ENCODE peak calls at places on chromosomes 6 and 20, in five cellular contexts. Z is activated CD4-positive, alpha-beta T cell treated with anti-CD3 and anti-CD28 coated beads, Interleukin-2, amount 50 U/mL, for 1 hour; K is activated naive CD4-positive, alpha-beta T cell; O is iPS-NIHi11; I is Caki2. S is an unnamed sample.
A peak's percentile ranks its signal among the peaks of the same experiment; 100 is the strongest.

GRCh38 chr20:36793294-36794115 is 19.9 kb upstream of the DSN1 start:
- DNase-seq in Z (no peak), K (no peak), O (no peak), I (no peak), S (no peak)

GRCh38 chr6:127547909-127548649 is 28.9 kb upstream of the C6orf58 start:
- DNase-seq in Z (no peak), K (no peak), O (no peak), I (peak; percentile 22), S (no peak)

GRCh38 chr6:61192610-61193009 is 1093.4 kb downstream of the KHDRBS2 start:
- DNase-seq in Z (no peak), K (no peak), O (no peak), I (no peak), S (no peak)

GRCh38 chr6:89487864-89488263 is 54.9 kb downstream of the ANKRD6 start:
- DNase-seq in Z (no peak), K (no peak), O (no peak), I (no peak), S (no peak)

GRCh38 chr20:41177636-41178035 is 40.3 kb downstream of the PLCG1 start:
- DNase-seq in Z (no peak), K (no peak), O (no peak), I (no peak), S (peak; percentile 32)

GRCh38 chr6:161660666-161661571 is 387.1 kb upstream of the AGPAT4 start:
- DNase-seq in Z (no peak), K (no peak), O (no peak), I (no peak), S (no peak)

GRCh38 chr20:63101781-63102719 is 95.3 kb upstream of the BHLHE23 start:
- DNase-seq in Z (peak; percentile 55), K (peak; percentile 34), O (peak; percentile 67), I (peak; percentile 58), S (peak; percentile 39)

GRCh38 chr6:30725713-30726505 is 5.8 kb downstream of the TUBB start:
- DNase-seq in Z (no peak), K (no peak), O (no peak), I (no peak), S (peak; percentile 66)

GRCh38 chr6:144659735-144660246 is 374.7 kb downstream of the UTRN start:
- DNase-seq in Z (no peak), K (no peak), O (no peak), I (no peak), S (peak; percentile 20)

GRCh38 chr20:32456869-32457421 is 98.8 kb downstream of the ASXL1 start:
- DNase-seq in Z (peak; percentile 11), K (no peak), O (peak; percentile 99), I (peak; percentile 84), S (peak; percentile 91)

GRCh38 chr20:38275815-38276550 is 15.4 kb upstream of the KIAA1755 start:
- DNase-seq in Z (no peak), K (no peak), O (no peak), I (no peak), S (no peak)

S was measured in ELF-1.